ENCODE peak calls at places on chromosome 10, in ten cellular contexts. F is right atrium auricular region; N is heart left ventricle; R is mesenchymal stem cell; G is hepatocyte; P is GM23248; A is CD4-positive, alpha-beta memory T cell; L is left ventricle myocardium inferior; Y is Panc1; J is psoas muscle. S is an unnamed sample.

GRCh38 chr10:114682532-114682931 is 24.5 kb upstream of the ABLIM1 start:
- DNase-seq in F (no peak), N (no peak), R (no peak), G (no peak), P (no peak), A (no peak), L (no peak), Y (no peak), J (no peak), S (no peak)

GRCh38 chr10:60399343-60399742 is 9.7 kb upstream of the ANK3 start:
- DNase-seq in F (no peak), N (no peak), R (no peak), G (no peak), P (no peak), A (no peak), L (no peak), Y (no peak), J (no peak), S (no peak)

GRCh38 chr10:71735709-71736569 is 16.4 kb upstream of the C10orf105 start:
- DNase-seq in F (no peak), N (peak; percentile 70), R (no peak), G (no peak), P (no peak), A (peak; percentile 77), L (no peak), Y (no peak), J (no peak), S (peak; percentile 49)

GRCh38 chr10:117132751-117133231 is 5.3 kb downstream of the VAX1 start:
- DNase-seq in F (no peak), N (no peak), R (no peak), G (no peak), P (no peak), A (no peak), L (no peak), Y (no peak), J (no peak), S (no peak)

GRCh38 chr10:57169597-57169996 is 808.5 kb upstream of the ZWINT start:
- DNase-seq in F (no peak), N (no peak), R (no peak), G (no peak), P (no peak), A (no peak), L (no peak), Y (no peak), J (no peak), S (no peak)

GRCh38 chr10:110067960-110068770 is 60.4 kb downstream of the ADD3 start:
- DNase-seq in F (no peak), N (no peak), R (no peak), G (no peak), P (peak; percentile 39), A (peak; percentile 72), L (peak; percentile 48), Y (no peak), J (no peak), S (no peak)

GRCh38 chr10:124660404-124661125 is 83.6 kb downstream of the FAM53B start:
- DNase-seq in F (no peak), N (no peak), R (peak; percentile 33), G (no peak), P (no peak), A (no peak), L (no peak), Y (no peak), J (no peak), S (no peak)

GRCh38 chr10:23557777-23558176 is 118.9 kb downstream of the OTUD1 start:
- DNase-seq in F (no peak), N (no peak), R (no peak), G (no peak), P (peak; percentile 14), A (no peak), L (no peak), Y (no peak), J (no peak), S (no peak)

DNA sequence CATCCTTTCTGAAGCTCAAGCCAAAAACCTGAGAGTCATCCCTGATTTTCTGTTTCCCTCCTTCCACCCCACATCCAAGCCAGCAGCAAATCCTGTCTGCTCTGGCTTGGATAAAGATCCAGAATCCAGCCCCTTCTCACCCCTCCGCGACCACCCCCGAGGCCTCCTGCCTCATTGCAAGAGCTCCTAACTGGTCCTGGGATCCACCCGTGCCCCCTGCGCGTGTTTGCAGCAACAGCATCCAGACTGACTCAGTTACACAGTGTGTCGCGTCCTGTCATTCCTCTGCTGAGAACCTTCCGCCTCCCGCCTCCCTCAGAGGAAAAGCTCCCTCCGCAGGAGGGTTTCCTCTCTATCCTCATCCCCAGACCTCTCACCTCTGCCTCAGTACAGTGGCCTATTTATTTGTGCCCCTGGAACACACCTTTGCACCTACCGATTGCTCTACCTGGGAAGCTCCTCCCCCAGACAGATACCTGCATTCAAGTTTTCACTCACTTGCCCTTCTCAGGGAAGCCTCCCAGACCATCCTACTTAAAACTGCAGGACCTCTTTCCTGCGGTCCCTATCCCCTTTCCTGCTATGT is 21.6 kb upstream of the GRID1 start:
- DNase-seq in F (peak; percentile 42), N (no peak), R (no peak), G (no peak), P (no peak), A (no peak), L (no peak), Y (no peak), J (no peak), S (peak; percentile 24)
- H3K27me3 ChIP-seq in F (peaks cover 6% of the 10 kb centered on the region), N (peaks cover 18% of the 10 kb centered on the region), R (peaks cover 73% of the 10 kb centered on the region), G (peaks cover 19% of the 10 kb centered on the region), P (peaks cover 61% of the 10 kb centered on the region), A (no peaks in the 10 kb centered on the region), L (peaks cover 94% of the 10 kb centered on the region), Y (peaks cover 9% of the 10 kb centered on the region), J (peaks cover 14% of the 10 kb centered on the region), S (no peaks in the 10 kb centered on the region)

GRCh38 chr10:62019685-62020361 is 118.3 kb downstream of the ARID5B start:
- DNase-seq in F (no peak), N (no peak), R (no peak), G (no peak), P (peak; percentile 74), A (no peak), L (no peak), Y (no peak), J (no peak), S (no peak)

GRCh38 chr10:62020362-62020730 is 118.8 kb downstream of the ARID5B start:
- DNase-seq in F (no peak), N (no peak), R (no peak), G (no peak), P (no peak), A (no peak), L (no peak), Y (no peak), J (no peak), S (no peak)

GRCh38 chr10:62021978-62022802 is 120.7 kb downstream of the ARID5B start:
- DNase-seq in F (no peak), N (no peak), R (no peak), G (no peak), P (no peak), A (no peak), L (no peak), Y (no peak), J (no peak), S (no peak)

GRCh38 chr10:62022830-62023229 is 121.3 kb downstream of the ARID5B start:
- DNase-seq in F (no peak), N (no peak), R (no peak), G (no peak), P (no peak), A (no peak), L (no peak), Y (no peak), J (no peak), S (no peak)

GRCh38 chr10:62021116-62021515 is 119.6 kb downstream of the ARID5B start:
- DNase-seq in F (no peak), N (no peak), R (no peak), G (no peak), P (no peak), A (no peak), L (no peak), Y (no peak), J (no peak), S (no peak)
- H3K4me1 ChIP-seq in F (peaks cover 38% of the 10 kb centered on the region), N (peaks cover 21% of the 10 kb centered on the region), R (peaks cover 3% of the 10 kb centered on the region), G (peaks cover 70% of the 10 kb centered on the region), P (peaks cover 70% of the 10 kb centered on the region), A (peaks cover 78% of the 10 kb centered on the region), L (peaks cover 56% of the 10 kb centered on the region), Y (peaks cover 67% of the 10 kb centered on the region), J (peaks cover 47% of the 10 kb centered on the region), S (peaks cover 27% of the 10 kb centered on the region)

GRCh38 chr10:43176271-43176670 is 38.0 kb downstream of the CSGALNACT2 start:
- DNase-seq in F (no peak), N (no peak), R (no peak), G (no peak), P (no peak), A (no peak), L (no peak), Y (no peak), J (no peak), S (no peak)

GRCh38 chr10:43173120-43173519 is 34.9 kb downstream of the CSGALNACT2 start:
- DNase-seq in F (no peak), N (no peak), R (no peak), G (no peak), P (no peak), A (no peak), L (no peak), Y (no peak), J (no peak), S (no peak)

GRCh38 chr10:43172645-43173044 is 34.4 kb downstream of the CSGALNACT2 start:
- DNase-seq in F (no peak), N (no peak), R (no peak), G (no peak), P (no peak), A (no peak), L (no peak), Y (no peak), J (no peak), S (no peak)

GRCh38 chr10:43177588-43177987 is 39.3 kb downstream of the CSGALNACT2 start:
- DNase-seq in F (no peak), N (no peak), R (peak; percentile 24), G (no peak), P (no peak), A (no peak), L (no peak), Y (no peak), J (no peak), S (no peak)

GRCh38 chr10:43174969-43175368 is 36.7 kb downstream of the CSGALNACT2 start:
- DNase-seq in F (no peak), N (no peak), R (peak; percentile 19), G (no peak), P (no peak), A (no peak), L (no peak), Y (no peak), J (no peak), S (no peak)
- H3K36me3 ChIP-seq in F (peaks cover 38% of the 10 kb centered on the region), N (no peaks in the 10 kb centered on the region), R (peaks cover 98% of the 10 kb centered on the region), G (no peaks in the 10 kb centered on the region), P (peaks cover 18% of the 10 kb centered on the region), A (peaks cover 32% of the 10 kb centered on the region), L (peaks cover 67% of the 10 kb centered on the region), Y (no peaks in the 10 kb centered on the region), J (peaks cover 81% of the 10 kb centered on the region), S (peaks cover 8% of the 10 kb centered on the region)

GRCh38 chr10:69656719-69657269 is 26.7 kb downstream of the FAM241B start:
- DNase-seq in F (no peak), N (no peak), R (no peak), G (no peak), P (no peak), A (no peak), L (no peak), Y (no peak), J (peak; percentile 7), S (no peak)

GRCh38 chr10:69657866-69658265 is 27.8 kb downstream of the FAM241B start:
- DNase-seq in F (no peak), N (no peak), R (no peak), G (no peak), P (no peak), A (no peak), L (no peak), Y (no peak), J (peak; percentile 42), S (no peak)

GRCh38 chr10:69655868-69656555 is 26.0 kb downstream of the FAM241B start:
- DNase-seq in F (no peak), N (no peak), R (no peak), G (no peak), P (no peak), A (no peak), L (no peak), Y (no peak), J (peak; percentile 22), S (no peak)

GRCh38 chr10:69659286-69660027 is 29.4 kb downstream of the FAM241B start:
- DNase-seq in F (no peak), N (no peak), R (no peak), G (no peak), P (no peak), A (no peak), L (no peak), Y (no peak), J (peak; percentile 13), S (no peak)

DNA sequence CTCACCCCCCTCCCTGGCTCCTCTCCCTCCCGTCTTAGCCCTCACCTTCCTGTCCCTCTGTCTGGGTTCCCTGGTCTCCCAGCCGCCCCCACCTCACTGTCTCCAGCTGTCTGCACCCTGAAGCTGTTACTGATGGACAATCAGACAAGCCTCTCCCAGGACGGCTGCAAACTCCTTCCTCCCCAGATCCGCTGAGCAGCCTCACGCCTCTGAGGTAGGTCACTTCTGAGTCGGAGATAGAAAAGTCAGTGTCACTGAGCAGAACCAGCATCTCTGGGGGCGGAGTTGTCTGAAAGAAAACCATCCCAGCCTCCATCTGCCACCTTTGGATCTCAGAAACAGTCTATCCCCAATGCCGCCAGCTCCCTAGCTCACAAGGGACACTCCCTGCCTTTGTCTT is 27.4 kb downstream of the FAM241B start:
- DNase-seq in F (no peak), N (no peak), R (no peak), G (no peak), P (peak; percentile 31), A (no peak), L (no peak), Y (no peak), J (no peak), S (no peak)
- H3K27me3 ChIP-seq in F (no peaks in the 10 kb centered on the region), N (no peaks in the 10 kb centered on the region), R (peaks cover 96% of the 10 kb centered on the region), G (peaks cover 4% of the 10 kb centered on the region), P (peaks cover 75% of the 10 kb centered on the region), A (peaks cover 9% of the 10 kb centered on the region), L (peaks cover 89% of the 10 kb centered on the region), Y (peaks cover 11% of the 10 kb centered on the region), J (no peaks in the 10 kb centered on the region), S (no peaks in the 10 kb centered on the region)

S was measured in lung.